ENCODE peak calls at places on chromosomes 2 and 18, in six cellular contexts. One of them, this sample, is unnamed.
A peak's percentile ranks its signal among the peaks of the same experiment; 100 is the strongest.

GRCh38 chr2:25333981-25334380 is 7.7 kb downstream of the DNMT3A start:
- DNase-seq in fibroblast of lung: no peak
- DNase-seq in aorta: no peak
- DNase-seq in right cardiac atrium: no peak
- DNase-seq in colonic mucosa: no peak
- DNase-seq in cardiac muscle cell: no peak
- DNase-seq in this sample: no peak

GRCh38 chr18:8858888-8859511 is 153.6 kb downstream of the MTCL1 start:
- DNase-seq in right cardiac atrium: no peak
- DNase-seq in fibroblast of lung: peak; percentile 98
- DNase-seq in colonic mucosa: no peak
- DNase-seq in cardiac muscle cell: peak; percentile 97
- DNase-seq in aorta: no peak
- DNase-seq in this sample: no peak

GRCh38 chr18:80042785-80043184 is 8.6 kb downstream of the RBFA start:
- DNase-seq in aorta: no peak
- DNase-seq in cardiac muscle cell: no peak
- DNase-seq in colonic mucosa: no peak
- DNase-seq in fibroblast of lung: no peak
- DNase-seq in right cardiac atrium: no peak
- DNase-seq in this sample: no peak

GRCh38 chr2:37281916-37282315 is 42.7 kb downstream of the PRKD3 start:
- DNase-seq in fibroblast of lung: no peak
- DNase-seq in cardiac muscle cell: no peak
- DNase-seq in colonic mucosa: no peak
- DNase-seq in aorta: no peak
- DNase-seq in right cardiac atrium: no peak
- DNase-seq in this sample: no peak

GRCh38 chr2:1403565-1403964 is 9.7 kb upstream of the TPO start:
- DNase-seq in cardiac muscle cell: no peak
- DNase-seq in right cardiac atrium: no peak
- DNase-seq in colonic mucosa: no peak
- DNase-seq in fibroblast of lung: no peak
- DNase-seq in aorta: no peak
- DNase-seq in this sample: no peak

GRCh38 chr2:232458661-232459418 is 2.9 kb downstream of the ALPI start:
- DNase-seq in colonic mucosa: no peak
- DNase-seq in cardiac muscle cell: no peak
- DNase-seq in right cardiac atrium: no peak
- DNase-seq in fibroblast of lung: no peak
- DNase-seq in aorta: no peak
- DNase-seq in this sample: no peak

GRCh38 chr2:70552501-70553333 is 909 bp downstream of the TGFA start:
- DNase-seq in right cardiac atrium: no peak
- DNase-seq in cardiac muscle cell: no peak
- DNase-seq in aorta: no peak
- DNase-seq in colonic mucosa: peak; percentile 38
- DNase-seq in fibroblast of lung: no peak
- DNase-seq in this sample: no peak

GRCh38 chr2:54617409-54617808 is 106.1 kb upstream of the EML6 start:
- DNase-seq in colonic mucosa: no peak
- DNase-seq in right cardiac atrium: no peak
- DNase-seq in fibroblast of lung: no peak
- DNase-seq in cardiac muscle cell: no peak
- DNase-seq in aorta: no peak
- DNase-seq in this sample: no peak

GRCh38 chr18:54740146-54740844 is 88.0 kb upstream of the RAB27B start:
- DNase-seq in right cardiac atrium: no peak
- DNase-seq in fibroblast of lung: peak; percentile 66
- DNase-seq in colonic mucosa: no peak
- DNase-seq in cardiac muscle cell: peak; percentile 45
- DNase-seq in aorta: no peak
- DNase-seq in this sample: no peak

GRCh38 chr2:172533687-172534086 is 22.2 kb upstream of the PDK1 start:
- DNase-seq in aorta: no peak
- DNase-seq in cardiac muscle cell: no peak
- DNase-seq in colonic mucosa: no peak
- DNase-seq in fibroblast of lung: no peak
- DNase-seq in right cardiac atrium: no peak
- DNase-seq in this sample: no peak

GRCh38 chr2:191738667-191739066 is 60.7 kb downstream of the NABP1 start:
- DNase-seq in cardiac muscle cell: no peak
- DNase-seq in fibroblast of lung: peak; percentile 57
- DNase-seq in right cardiac atrium: no peak
- DNase-seq in colonic mucosa: no peak
- DNase-seq in aorta: no peak
- DNase-seq in this sample: no peak

GRCh38 chr2:74497777-74498499 is 1.5 kb downstream of the LBX2 start:
- DNase-seq in cardiac muscle cell: no peak
- DNase-seq in right cardiac atrium: peak; percentile 63
- DNase-seq in aorta: peak; percentile 70
- DNase-seq in colonic mucosa: peak; percentile 67
- DNase-seq in fibroblast of lung: no peak
- DNase-seq in this sample: no peak

GRCh38 chr2:208361077-208361441 is 45.5 kb upstream of the PTH2R start:
- DNase-seq in colonic mucosa: no peak
- DNase-seq in aorta: no peak
- DNase-seq in cardiac muscle cell: no peak
- DNase-seq in right cardiac atrium: peak; percentile 53
- DNase-seq in fibroblast of lung: no peak
- DNase-seq in this sample: no peak

GRCh38 chr18:75880266-75880665 is 452.8 kb upstream of the SMIM21 start:
- DNase-seq in cardiac muscle cell: no peak
- DNase-seq in fibroblast of lung: no peak
- DNase-seq in right cardiac atrium: no peak
- DNase-seq in aorta: no peak
- DNase-seq in colonic mucosa: no peak
- DNase-seq in this sample: no peak

GRCh38 chr2:207768168-207768890 is 1.4 kb downstream of the FZD5 start:
- DNase-seq in cardiac muscle cell: peak; percentile 59
- DNase-seq in right cardiac atrium: peak; percentile 76
- DNase-seq in colonic mucosa: peak; percentile 57
- DNase-seq in fibroblast of lung: peak; percentile 54
- DNase-seq in aorta: peak; percentile 67
- DNase-seq in this sample: peak; percentile 25

GRCh38 chr2:128690869-128691268 is 372.2 kb upstream of the HS6ST1 start:
- DNase-seq in aorta: no peak
- DNase-seq in cardiac muscle cell: no peak
- DNase-seq in right cardiac atrium: no peak
- DNase-seq in colonic mucosa: no peak
- DNase-seq in fibroblast of lung: no peak
- DNase-seq in this sample: no peak

GRCh38 chr2:29165362-29166236 is 50.4 kb downstream of the CLIP4 start:
- DNase-seq in cardiac muscle cell: peak; percentile 54
- DNase-seq in aorta: no peak
- DNase-seq in fibroblast of lung: peak; percentile 71
- DNase-seq in right cardiac atrium: no peak
- DNase-seq in colonic mucosa: no peak
- DNase-seq in this sample: no peak
- H3K27ac ChIP-seq in cardiac muscle cell: no peak overlapping the region
- H3K27ac ChIP-seq in aorta: no peak overlapping the region
- H3K27ac ChIP-seq in fibroblast of lung: no peak overlapping the region
- H3K27ac ChIP-seq in right cardiac atrium: no peak overlapping the region
- H3K27ac ChIP-seq in colonic mucosa: no peak overlapping the region
- H3K27ac ChIP-seq in this sample: no peak overlapping the region

GRCh38 chr18:36546876-36547275 is 249.4 kb downstream of the FHOD3 start:
- DNase-seq in fibroblast of lung: no peak
- DNase-seq in colonic mucosa: no peak
- DNase-seq in aorta: no peak
- DNase-seq in right cardiac atrium: no peak
- DNase-seq in cardiac muscle cell: no peak
- DNase-seq in this sample: no peak

GRCh38 chr18:36546028-36546427 is 248.5 kb downstream of the FHOD3 start:
- DNase-seq in colonic mucosa: no peak
- DNase-seq in cardiac muscle cell: no peak
- DNase-seq in right cardiac atrium: no peak
- DNase-seq in aorta: no peak
- DNase-seq in fibroblast of lung: no peak
- DNase-seq in this sample: no peak

GRCh38 chr18:36544036-36544725 is 246.7 kb downstream of the FHOD3 start:
- DNase-seq in fibroblast of lung: peak; percentile 58
- DNase-seq in aorta: peak; percentile 76
- DNase-seq in right cardiac atrium: no peak
- DNase-seq in cardiac muscle cell: no peak
- DNase-seq in colonic mucosa: no peak
- DNase-seq in this sample: no peak

DNA sequence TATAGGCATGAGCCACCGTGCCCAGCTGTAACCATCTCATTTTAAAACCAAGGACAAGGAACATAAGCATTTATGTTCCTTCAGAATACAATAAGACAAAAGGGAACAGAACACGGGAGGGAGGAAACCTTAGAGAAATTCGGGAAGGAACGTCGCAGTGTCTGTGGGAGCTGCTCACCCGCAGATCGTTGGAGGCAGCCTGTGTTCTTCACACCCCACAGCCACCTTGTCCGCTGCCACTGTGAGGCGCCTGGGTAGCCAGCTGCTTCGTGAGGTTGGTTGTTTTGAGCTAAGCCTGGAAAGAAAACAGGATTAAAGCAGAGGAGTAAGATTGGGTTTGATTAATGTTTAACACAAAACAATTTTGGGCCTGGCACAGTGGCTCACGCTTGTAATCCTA is 250.0 kb downstream of the FHOD3 start:
- DNase-seq in colonic mucosa: no peak
- DNase-seq in right cardiac atrium: no peak
- DNase-seq in cardiac muscle cell: no peak
- DNase-seq in aorta: no peak
- DNase-seq in fibroblast of lung: no peak
- DNase-seq in this sample: no peak
- H3K27ac ChIP-seq in colonic mucosa: no peak overlapping the region
- H3K27ac ChIP-seq in right cardiac atrium: no peak overlapping the region
- H3K27ac ChIP-seq in cardiac muscle cell: peak overlapping the region; percentile 54
- H3K27ac ChIP-seq in aorta: no peak overlapping the region
- H3K27ac ChIP-seq in fibroblast of lung: no peak overlapping the region
- H3K27ac ChIP-seq in this sample: no peak overlapping the region

DNA sequence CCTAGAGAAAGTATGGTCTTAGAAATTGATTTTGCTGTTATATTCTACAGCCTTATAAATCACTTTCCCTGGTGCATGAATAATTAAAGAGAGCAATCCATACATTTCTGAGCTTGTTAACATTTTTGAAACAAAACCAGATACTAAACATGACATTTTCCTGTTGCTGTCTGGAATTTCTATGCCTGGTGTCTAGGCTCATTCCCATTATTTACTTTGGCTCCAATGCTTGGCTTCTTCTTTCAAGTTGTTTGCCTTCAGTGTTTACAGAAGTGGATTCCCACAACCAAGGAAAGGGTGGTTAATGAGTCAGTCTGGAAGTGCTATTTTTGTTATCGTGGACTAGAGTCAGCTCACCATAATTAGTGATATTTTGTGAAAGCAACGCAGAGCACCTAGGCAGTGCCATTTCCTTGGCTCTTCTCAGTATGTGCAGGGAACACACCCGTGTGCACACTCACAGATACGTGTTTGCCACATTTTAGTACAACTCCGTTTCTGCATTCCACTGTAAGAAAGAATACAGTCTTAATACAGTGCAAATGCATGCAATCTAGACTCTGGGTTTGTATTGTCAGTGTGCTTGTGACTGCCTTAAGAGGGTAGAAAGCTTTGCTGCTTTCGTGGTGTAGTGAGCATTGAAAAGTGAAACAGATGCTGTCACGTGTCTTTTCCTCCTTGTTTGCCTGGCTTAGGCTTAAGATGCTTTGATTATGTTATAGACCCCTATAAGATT is 185.0 kb upstream of the RASGRP3 start:
- DNase-seq in cardiac muscle cell: peak; percentile 81
- DNase-seq in right cardiac atrium: no peak
- DNase-seq in fibroblast of lung: peak; percentile 98
- DNase-seq in colonic mucosa: peak; percentile 22
- DNase-seq in aorta: no peak
- DNase-seq in this sample: no peak
- H3K27ac ChIP-seq in cardiac muscle cell: peak overlapping the region; percentile 23
- H3K27ac ChIP-seq in right cardiac atrium: peak overlapping the region; percentile 9
- H3K27ac ChIP-seq in fibroblast of lung: peak overlapping the region; percentile 49
- H3K27ac ChIP-seq in colonic mucosa: peak overlapping the region; percentile 31
- H3K27ac ChIP-seq in aorta: peak overlapping the region; percentile 97
- H3K27ac ChIP-seq in this sample: no peak overlapping the region

GRCh38 chr2:118943286-118943685 is 1.3 kb downstream of the MARCO start:
- DNase-seq in colonic mucosa: no peak
- DNase-seq in cardiac muscle cell: no peak
- DNase-seq in aorta: no peak
- DNase-seq in fibroblast of lung: no peak
- DNase-seq in right cardiac atrium: no peak
- DNase-seq in this sample: no peak
- H3K27ac ChIP-seq in colonic mucosa: no peak overlapping the region
- H3K27ac ChIP-seq in cardiac muscle cell: no peak overlapping the region
- H3K27ac ChIP-seq in aorta: no peak overlapping the region
- H3K27ac ChIP-seq in fibroblast of lung: no peak overlapping the region
- H3K27ac ChIP-seq in right cardiac atrium: no peak overlapping the region
- H3K27ac ChIP-seq in this sample: no peak overlapping the region

GRCh38 chr2:2787301-2787907 is 456.3 kb upstream of the MYT1L start:
- DNase-seq in cardiac muscle cell: no peak
- DNase-seq in right cardiac atrium: peak; percentile 77
- DNase-seq in fibroblast of lung: no peak
- DNase-seq in colonic mucosa: no peak
- DNase-seq in aorta: no peak
- DNase-seq in this sample: no peak
- H3K27ac ChIP-seq in cardiac muscle cell: no peak overlapping the region
- H3K27ac ChIP-seq in right cardiac atrium: no peak overlapping the region
- H3K27ac ChIP-seq in fibroblast of lung: no peak overlapping the region
- H3K27ac ChIP-seq in colonic mucosa: no peak overlapping the region
- H3K27ac ChIP-seq in aorta: no peak overlapping the region
- H3K27ac ChIP-seq in this sample: no peak overlapping the region

GRCh38 chr2:112846056-112846455 is 9.5 kb upstream of the IL1B start:
- DNase-seq in colonic mucosa: no peak
- DNase-seq in fibroblast of lung: no peak
- DNase-seq in cardiac muscle cell: no peak
- DNase-seq in right cardiac atrium: no peak
- DNase-seq in aorta: no peak
- DNase-seq in this sample: no peak
- H3K27ac ChIP-seq in colonic mucosa: no peak overlapping the region
- H3K27ac ChIP-seq in fibroblast of lung: no peak overlapping the region
- H3K27ac ChIP-seq in cardiac muscle cell: no peak overlapping the region
- H3K27ac ChIP-seq in right cardiac atrium: no peak overlapping the region
- H3K27ac ChIP-seq in aorta: no peak overlapping the region
- H3K27ac ChIP-seq in this sample: no peak overlapping the region

This sample was measured in substantia nigra.